ENCODE peak calls at places on chromosome 7, in four cellular contexts. L, Y, G and A are unnamed samples. For H3K4me1, the result is how much of the 10 kb centered on the place peaks cover.

GRCh38 chr7:57375783-57376182 is 74.2 kb upstream of the ZNF716 start:
- DNase-seq in Y (no peak), G (no peak), L (no peak), A (no peak)

GRCh38 chr7:150444141-150444540 is 6.3 kb upstream of the GIMAP8 start:
- DNase-seq in Y (no peak), L (no peak), G (no peak), A (no peak)

GRCh38 chr7:102978280-102978679 is 65.5 kb downstream of the LRRC17 start:
- DNase-seq in L (peak), Y (no peak), G (no peak), A (no peak)

GRCh38 chr7:44281811-44282600 is 43.4 kb downstream of the CAMK2B start:
- DNase-seq in L (peak), Y (peak), G (no peak), A (peak)

GRCh38 chr7:74215921-74216320 is 6.1 kb downstream of the LAT2 start:
- DNase-seq in G (no peak), L (no peak), Y (no peak), A (no peak)

GRCh38 chr7:147300293-147300692 is 1183.7 kb downstream of the CNTNAP2 start:
- DNase-seq in Y (no peak), L (no peak), G (no peak), A (no peak)

GRCh38 chr7:71683382-71683781 is 551.4 kb downstream of the GALNT17 start:
- DNase-seq in Y (no peak), G (no peak), L (no peak), A (no peak)

GRCh38 chr7:37366445-37366844 is 82.2 kb downstream of the ELMO1 start:
- DNase-seq in L (no peak), G (no peak), Y (no peak), A (no peak)

GRCh38 chr7:99733448-99733847 is 1.5 kb downstream of the CYP3A7 start:
- DNase-seq in L (no peak), G (no peak), Y (no peak), A (no peak)

DNA sequence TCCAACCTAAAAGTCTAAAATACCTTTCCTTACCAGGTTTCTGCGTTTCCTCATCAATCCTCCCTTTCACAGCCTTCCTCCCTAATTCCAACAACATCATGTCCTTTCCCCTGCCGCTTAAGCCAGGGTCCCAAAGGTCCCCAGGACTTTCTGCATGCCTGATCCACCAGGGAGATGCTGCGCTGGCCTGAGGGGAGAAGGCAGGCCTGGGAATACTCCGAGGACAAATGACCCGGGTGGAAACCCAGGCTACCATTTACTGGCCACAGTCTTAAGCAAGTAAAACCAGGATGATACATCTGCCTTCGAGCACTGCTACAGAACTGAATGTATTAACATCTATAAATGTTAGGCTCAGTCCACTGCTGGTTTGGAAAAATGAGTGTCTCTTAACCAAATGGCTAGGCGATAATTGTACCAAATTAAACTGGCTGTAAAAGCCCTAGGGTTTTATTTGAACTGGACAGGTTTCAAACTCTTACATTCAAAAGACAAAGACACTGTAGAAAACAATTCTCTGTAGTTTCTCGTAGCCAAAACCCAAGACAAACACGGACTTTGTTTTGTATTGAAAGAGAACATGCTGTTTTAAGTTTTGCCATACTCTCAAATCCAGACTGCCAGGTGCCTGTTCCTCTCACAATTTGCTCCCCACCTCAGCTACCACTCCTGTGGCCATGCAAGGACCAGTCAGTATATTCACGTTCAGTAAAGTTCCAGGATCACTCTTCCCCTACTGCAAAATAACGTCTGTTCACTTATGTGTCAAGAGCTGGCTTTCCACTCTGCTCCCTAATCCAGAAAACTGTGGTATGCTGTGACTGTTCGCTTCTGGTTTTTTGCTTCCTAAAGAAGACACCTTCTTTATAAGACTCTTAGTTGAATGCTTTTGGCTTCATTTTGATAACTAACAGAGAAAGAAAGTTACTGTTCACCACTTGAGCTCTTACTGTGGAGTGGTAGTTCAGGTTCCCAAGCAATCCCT is 145.7 kb downstream of the RNF216 start:
- DNase-seq in Y (no peak), G (no peak), L (no peak), A (peak)
- H3K4me1 ChIP-seq in Y (half or more), G (under half), L (half or more), A (under half)

DNA sequence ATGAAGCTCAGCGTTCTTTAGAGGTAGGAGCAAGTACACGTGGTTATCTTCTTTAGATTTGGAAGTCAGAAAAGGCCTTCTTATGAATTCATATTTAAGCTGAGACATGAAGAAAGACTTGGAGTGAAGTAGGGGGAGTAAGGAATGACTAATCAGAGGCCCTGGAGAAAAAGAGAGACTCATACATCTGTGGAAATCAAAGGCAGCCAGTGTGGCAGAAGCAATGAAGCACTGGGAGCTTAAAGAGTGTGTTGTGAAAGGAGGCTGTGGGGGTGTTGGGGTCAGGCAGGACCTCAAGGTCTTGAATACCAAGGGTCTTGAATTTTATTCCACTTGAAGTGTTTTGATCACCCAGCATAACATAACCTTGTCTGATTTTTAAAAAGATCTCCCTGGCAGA is 35.7 kb upstream of the FGL2 start:
- DNase-seq in G (no peak), L (no peak), Y (no peak), A (no peak)
- H3K27ac ChIP-seq in G (no peak), L (no peak), Y (no peak), A (no peak)

GRCh38 chr7:91043181-91043580 is 221.1 kb upstream of the FZD1 start:
- DNase-seq in G (no peak), L (no peak), Y (no peak), A (no peak)

GRCh38 chr7:91047636-91048035 is 216.6 kb upstream of the FZD1 start:
- DNase-seq in L (no peak), Y (no peak), G (no peak), A (no peak)

GRCh38 chr7:91043924-91044660 is 220.1 kb upstream of the FZD1 start:
- DNase-seq in L (no peak), Y (no peak), G (no peak), A (no peak)

GRCh38 chr7:91046322-91047088 is 217.7 kb upstream of the FZD1 start:
- DNase-seq in G (no peak), L (no peak), Y (no peak), A (no peak)

GRCh38 chr7:91045626-91046025 is 218.6 kb upstream of the FZD1 start:
- DNase-seq in L (no peak), Y (no peak), G (no peak), A (no peak)
- TF ChIP-seq CTCF in L (no peak), Y (no peak), G (no peak), A (no peak)

GRCh38 chr7:83738436-83738835 is 89.5 kb upstream of the SEMA3E start:
- DNase-seq in G (no peak), Y (no peak), L (no peak), A (no peak)
- H3K4me1 ChIP-seq in G (under half), Y (under half), L (under half), A (under half)

DNA sequence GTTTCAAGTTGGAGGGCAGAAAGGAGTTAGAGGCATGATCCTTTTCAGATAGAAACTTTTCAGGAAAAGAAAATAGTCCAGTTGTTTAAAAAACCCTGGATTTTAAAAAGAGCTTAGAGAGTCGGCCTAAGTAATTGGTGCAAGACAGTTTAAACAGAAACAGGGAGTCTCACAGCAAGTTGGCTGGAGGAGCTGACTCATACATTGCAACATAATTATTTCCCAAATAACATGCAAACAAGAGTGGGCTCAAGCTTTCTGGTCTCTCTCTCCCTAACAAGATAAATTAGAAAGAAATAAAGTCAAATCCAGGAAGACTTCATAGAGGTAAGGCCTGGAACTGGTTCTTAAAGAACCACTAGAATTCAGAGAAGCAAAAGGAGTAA is 100.3 kb upstream of the AGBL3 start:
- DNase-seq in G (no peak), L (no peak), Y (no peak), A (no peak)
- H3K27ac ChIP-seq in G (no peak), L (peak), Y (peak), A (peak)

DNA sequence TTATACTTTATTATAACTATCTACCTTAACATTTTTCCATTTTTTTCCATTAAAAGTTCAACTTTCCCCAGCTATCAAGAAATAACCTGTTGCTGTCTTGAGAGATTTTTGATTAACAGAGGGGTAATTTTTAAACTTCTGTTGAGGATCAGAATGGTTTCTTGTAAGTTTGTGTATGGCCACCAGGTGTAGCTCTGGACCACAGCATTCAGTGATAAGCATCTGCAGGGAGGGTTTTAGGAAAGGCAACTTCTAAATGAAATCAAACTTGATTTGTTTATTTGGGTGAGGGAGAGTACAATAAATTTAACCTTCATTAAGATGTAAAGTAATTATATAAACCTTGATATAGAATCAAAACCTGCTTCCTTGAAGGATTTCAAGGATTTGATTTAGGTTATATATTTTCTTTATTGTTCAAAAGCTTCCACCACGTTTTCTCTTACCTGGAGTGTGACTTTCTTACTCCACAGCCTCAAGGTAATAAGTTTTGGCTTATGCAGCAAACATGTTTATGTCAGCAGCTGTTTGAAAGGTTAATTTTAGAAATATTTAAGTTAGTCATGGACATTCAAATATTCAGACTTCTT is 153.3 kb downstream of the STK31 start:
- DNase-seq in G (peak), Y (no peak), L (no peak), A (no peak)
- TF ChIP-seq CTCF in G (peak), Y (no peak), L (peak), A (peak)

DNA sequence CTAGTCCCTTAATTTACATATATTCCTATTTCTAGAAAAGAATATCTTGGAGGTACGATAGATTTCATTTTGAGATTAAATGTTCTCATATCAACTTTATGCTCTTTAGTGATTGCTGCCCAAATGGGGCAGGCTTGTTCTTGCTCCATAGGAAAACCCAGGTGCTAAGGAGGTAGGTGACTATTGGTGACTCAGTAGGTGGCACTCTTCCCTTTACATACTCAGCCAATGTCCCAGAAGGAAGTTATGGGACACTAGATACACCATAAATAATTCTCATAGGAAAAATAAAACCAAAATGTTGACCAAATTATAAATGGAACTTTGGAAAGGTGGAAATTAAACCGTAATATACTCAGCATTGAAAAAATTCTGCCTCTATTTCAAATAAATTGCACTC is 4.0 kb downstream of the SKAP2 start:
- DNase-seq in Y (no peak), L (no peak), G (no peak), A (no peak)
- H3K4me1 ChIP-seq in Y (under half), L (under half), G (under half), A (half or more)